ENCODE peak calls at places on chromosomes 13 and 19, in ten cellular contexts. H is stimulated activated CD8-positive, alpha-beta memory T cell treated with anti-CD3 and anti-CD28 coated beads, Interleukin-15, amount 100 ng/mL, for 24 hours; M is DMS53; C is NCI-H1092; Q is stimulated activated CD4-positive, alpha-beta T cell treated with anti-CD3 and anti-CD28 coated beads, Interleukin-1b, Interleukin-23, amount 100 ng/mL, for 1 hour; G is activated T-cell treated with anti-CD3 and anti-CD28 coated beads, Interleukin-2, amount 50 U/mL, for 48 hours; B is MV-4-11; U is AG10803; S is activated naive CD4-positive, alpha-beta T cell; Y is upper lobe of left lung. D is an unnamed sample.

GRCh38 chr13:23707674-23708073 is 137.5 kb downstream of the TNFRSF19 start:
- DNase-seq in C (no peak), U (peak), H (no peak), B (no peak), Y (no peak), G (no peak), M (peak), S (no peak), Q (no peak), D (no peak)

GRCh38 chr13:23959231-23959862 is 62.0 kb upstream of the C1QTNF9B start:
- DNase-seq in B (no peak), G (no peak), H (no peak), S (no peak), U (peak), C (no peak), M (no peak), Q (no peak), Y (no peak), D (no peak)

GRCh38 chr13:51673165-51673564 is 88.9 kb downstream of the WDFY2 start:
- DNase-seq in H (no peak), B (no peak), Y (no peak), G (no peak), M (peak), C (no peak), S (no peak), U (no peak), Q (no peak), D (no peak)

GRCh38 chr13:113759525-113760137 is 605 bp downstream of the TMEM255B start:
- DNase-seq in C (no peak), G (no peak), B (no peak), H (no peak), S (no peak), U (no peak), Y (peak), Q (no peak), M (peak), D (no peak)

GRCh38 chr13:36282818-36283432 is 14.7 kb downstream of the CCDC169 start:
- DNase-seq in H (no peak), G (no peak), Q (no peak), M (peak), U (peak), Y (no peak), B (no peak), C (no peak), S (no peak), D (no peak)

GRCh38 chr19:2494447-2495129 is 18.7 kb downstream of the GADD45B start:
- DNase-seq in B (peak), U (peak), Y (peak), M (peak), C (no peak), Q (no peak), H (no peak), G (peak), S (peak), D (peak)

GRCh38 chr13:30998548-30999140 is 66.2 kb downstream of the TEX26 start:
- DNase-seq in Q (no peak), H (no peak), Y (no peak), S (no peak), G (no peak), C (peak), M (peak), B (no peak), U (peak), D (no peak)

GRCh38 chr13:83780201-83780600 is 102.1 kb downstream of the SLITRK1 start:
- DNase-seq in U (peak), Y (no peak), G (no peak), Q (no peak), M (peak), H (no peak), S (no peak), C (no peak), B (no peak), D (no peak)

GRCh38 chr13:30158774-30159445 is 148.4 kb downstream of the KATNAL1 start:
- DNase-seq in S (no peak), Y (no peak), C (no peak), M (no peak), Q (no peak), U (peak), G (no peak), B (no peak), H (no peak), D (no peak)

GRCh38 chr13:95497307-95497943 is 55.1 kb upstream of the CLDN10 start:
- DNase-seq in Q (no peak), B (peak), H (no peak), Y (no peak), M (no peak), C (peak), G (no peak), S (no peak), U (no peak), D (no peak)

GRCh38 chr19:1591421-1592022 is 1.1 kb downstream of the MBD3 start:
- DNase-seq in H (no peak), M (peak), B (no peak), G (no peak), U (no peak), Y (no peak), Q (no peak), S (no peak), C (peak), D (no peak)

GRCh38 chr19:33286899-33287298 is 15.4 kb downstream of the CEBPA start:
- DNase-seq in M (no peak), U (no peak), Y (no peak), H (no peak), G (no peak), Q (no peak), B (no peak), S (no peak), C (no peak), D (no peak)

GRCh38 chr13:67224148-67224846 is 5.8 kb downstream of the PCDH9 start:
- DNase-seq in S (no peak), H (no peak), C (peak), Q (no peak), Y (peak), B (peak), U (peak), G (peak), M (peak), D (peak)

GRCh38 chr13:112456138-112457056 is 80.2 kb downstream of the SPACA7 start:
- DNase-seq in Q (no peak), Y (peak), C (no peak), M (no peak), B (no peak), U (no peak), H (no peak), G (no peak), S (no peak), D (no peak)

GRCh38 chr19:42389899-42390298 is at the start of gene CNFN:
- DNase-seq in B (no peak), Y (no peak), S (no peak), M (peak), G (no peak), H (no peak), C (no peak), Q (no peak), U (no peak), D (no peak)

GRCh38 chr19:40597329-40597838 is 3.8 kb upstream of the LTBP4 start:
- DNase-seq in Q (no peak), Y (no peak), M (no peak), B (no peak), S (no peak), C (no peak), G (no peak), H (no peak), U (no peak), D (no peak)

GRCh38 chr13:64633948-64634347 is 2596.2 kb downstream of the PCDH9 start:
- DNase-seq in B (no peak), S (no peak), G (no peak), H (no peak), M (no peak), Y (no peak), Q (no peak), C (no peak), U (no peak), D (no peak)

GRCh38 chr19:50300814-50301606 is 28.2 kb downstream of the KCNC3 start:
- DNase-seq in C (no peak), U (peak), Q (no peak), G (no peak), H (no peak), S (no peak), Y (no peak), M (peak), B (peak), D (no peak)

GRCh38 chr13:67736646-67737420 is 506.7 kb upstream of the PCDH9 start:
- DNase-seq in S (no peak), M (peak), C (peak), G (no peak), Y (no peak), Q (no peak), B (no peak), H (no peak), U (peak), D (no peak)

GRCh38 chr13:100525453-100526298 is 62.9 kb downstream of the GGACT start:
- DNase-seq in C (no peak), S (no peak), B (no peak), M (no peak), U (no peak), H (no peak), Q (no peak), Y (no peak), G (no peak), D (no peak)

GRCh38 chr19:1445932-1446712 is 3.8 kb upstream of the APC2 start:
- DNase-seq in B (no peak), Q (no peak), M (peak), S (no peak), U (no peak), G (no peak), C (peak), H (no peak), Y (no peak), D (peak)

GRCh38 chr19:24074720-24075119 is 12.3 kb upstream of the ZNF254 start:
- DNase-seq in H (no peak), C (no peak), U (peak), S (no peak), B (peak), G (no peak), Y (no peak), Q (no peak), M (peak), D (no peak)

GRCh38 chr19:52200044-52200443 is 10.2 kb downstream of the PPP2R1A start:
- DNase-seq in B (no peak), U (peak), S (no peak), Y (no peak), M (no peak), H (no peak), Q (no peak), C (no peak), G (no peak), D (no peak)

GRCh38 chr13:58181111-58181510 is 549.6 kb downstream of the PCDH17 start:
- DNase-seq in C (no peak), M (no peak), U (no peak), H (no peak), G (no peak), Q (no peak), S (no peak), B (no peak), Y (no peak), D (no peak)

GRCh38 chr13:44989941-44990340 is 603 bp downstream of the GPALPP1 start:
- DNase-seq in U (peak), M (peak), C (no peak), Y (no peak), H (no peak), Q (no peak), B (no peak), G (no peak), S (no peak), D (no peak)

GRCh38 chr13:52999093-52999696 is 29.4 kb upstream of the OLFM4 start:
- DNase-seq in M (no peak), G (no peak), H (no peak), S (no peak), Y (no peak), Q (no peak), C (no peak), B (no peak), U (no peak), D (no peak)

GRCh38 chr13:20219585-20219984 is 12.5 kb downstream of the GJB6 start:
- DNase-seq in Y (no peak), M (no peak), B (peak), C (no peak), S (no peak), H (no peak), U (no peak), G (no peak), Q (no peak), D (no peak)